ENCODE peak calls at places on chromosome 10, in five cellular contexts. G is Caki2; H is germinal center; V is stimulated activated CD4-positive, alpha-beta T cell treated with anti-CD3 and anti-CD28 coated beads, Interleukin-4, amount 100 ng/mL, for 1 hour; I is iris pigment epithelial cell. P is an unnamed sample.

GRCh38 chr10:71260622-71261325 is 48.4 kb downstream of the UNC5B start:
- DNase-seq in G (no peak), H (no peak), V (no peak), I (peak), P (peak)

GRCh38 chr10:775245-776075 is 86.0 kb upstream of the DIP2C start:
- DNase-seq in G (peak), H (no peak), V (no peak), I (no peak), P (peak)

GRCh38 chr10:120456626-120457430 is at the start of gene PLPP4:
- DNase-seq in G (peak), H (peak), V (no peak), I (peak), P (no peak)

GRCh38 chr10:97069576-97070362 is 116.0 kb downstream of the SLIT1 start:
- DNase-seq in G (peak), H (no peak), V (no peak), I (peak), P (peak)

GRCh38 chr10:17910144-17910789 is 41.5 kb upstream of the SLC39A12 start:
- DNase-seq in G (peak), H (peak), V (no peak), I (peak), P (peak)

GRCh38 chr10:14240253-14241189 is 90.2 kb downstream of the FRMD4A start:
- DNase-seq in G (no peak), H (no peak), V (no peak), I (peak), P (no peak)

GRCh38 chr10:61608255-61609040 is 54.3 kb upstream of the CABCOCO1 start:
- DNase-seq in G (no peak), H (no peak), V (no peak), I (no peak), P (no peak)

GRCh38 chr10:126500866-126501265 is 112.6 kb upstream of the ADAM12 start:
- DNase-seq in G (no peak), H (no peak), V (no peak), I (peak), P (peak)

GRCh38 chr10:96619120-96619519 is 32.3 kb upstream of the TM9SF3 start:
- DNase-seq in G (no peak), H (no peak), V (no peak), I (no peak), P (no peak)

GRCh38 chr10:122176232-122176865 is 94.7 kb upstream of the BTBD16 start:
- DNase-seq in G (no peak), H (no peak), V (no peak), I (peak), P (no peak)

GRCh38 chr10:101617102-101617823 is 29.1 kb downstream of the DPCD start:
- DNase-seq in G (no peak), H (peak), V (no peak), I (peak), P (no peak)

GRCh38 chr10:49611815-49612512 is 1.9 kb downstream of the SLC18A3 start:
- DNase-seq in G (no peak), H (no peak), V (no peak), I (no peak), P (no peak)

GRCh38 chr10:122648599-122649428 is 50.8 kb downstream of the C10orf120 start:
- DNase-seq in G (peak), H (no peak), V (peak), I (peak), P (peak)

GRCh38 chr10:24149640-24150039 is 59.3 kb upstream of the KIAA1217 start:
- DNase-seq in G (no peak), H (no peak), V (no peak), I (no peak), P (no peak)

GRCh38 chr10:43202224-43202656 is 64.0 kb downstream of the CSGALNACT2 start:
- DNase-seq in G (no peak), H (peak), V (peak), I (peak), P (peak)

GRCh38 chr10:13276749-13277394 is 23.0 kb downstream of the PHYH start:
- DNase-seq in G (no peak), H (no peak), V (no peak), I (peak), P (peak)

GRCh38 chr10:62582804-62583208 is 208.6 kb downstream of the ZNF365 start:
- DNase-seq in G (peak), H (no peak), V (no peak), I (peak), P (peak)

P was measured in LHCN-M2.